ENCODE peak calls at places on chromosomes 4 and X, in six cellular contexts. M, V, R, W, N and H are unnamed samples.
A peak's percentile ranks its signal among the peaks of the same experiment; 100 is the strongest.

GRCh38 chr4:159101983-159102622 is 776 bp upstream of the RAPGEF2 start:
- DNase-seq in R (no peak), V (no peak), M (no peak), N (no peak), W (no peak), H (no peak)

GRCh38 chr4:134326866-134327265 is 125.3 kb upstream of the PABPC4L start:
- DNase-seq in W (no peak), N (no peak), M (no peak), R (no peak), V (no peak), H (no peak)

GRCh38 chr4:98662619-98663225 is 4.3 kb upstream of the TSPAN5 start:
- DNase-seq in M (peak; percentile 27), N (no peak), R (no peak), W (no peak), V (peak; percentile 89), H (no peak)

GRCh38 chr4:166882221-166882620 is 352.1 kb downstream of the SPOCK3 start:
- DNase-seq in W (no peak), R (no peak), N (no peak), V (no peak), M (no peak), H (no peak)

GRCh38 chrX:123736333-123736921 is 3.6 kb upstream of the THOC2 start:
- DNase-seq in W (peak; percentile 78), R (no peak), N (no peak), V (no peak), M (no peak), H (no peak)

GRCh38 chr4:169902658-169903345 is 123.4 kb downstream of the MFAP3L start:
- DNase-seq in N (no peak), M (no peak), V (no peak), W (no peak), R (no peak), H (no peak)

GRCh38 chr4:189206953-189207352 is 733.7 kb upstream of the FRG1 start:
- DNase-seq in V (no peak), R (no peak), N (no peak), W (no peak), M (no peak), H (no peak)

GRCh38 chrX:3175659-3176438 is 134.6 kb downstream of the ARSF start:
- DNase-seq in M (no peak), R (no peak), N (no peak), W (no peak), V (no peak), H (no peak)

GRCh38 chr4:10371869-10372471 is 85.3 kb downstream of the ZNF518B start:
- DNase-seq in V (no peak), N (no peak), M (no peak), W (peak; percentile 5), R (peak; percentile 6), H (no peak)

GRCh38 chr4:38868055-38868965 is 704 bp downstream of the FAM114A1 start:
- DNase-seq in W (no peak), V (no peak), R (no peak), M (no peak), N (peak; percentile 58), H (no peak)

GRCh38 chr4:41734366-41734765 is 14.2 kb downstream of the PHOX2B start:
- DNase-seq in M (no peak), N (no peak), V (no peak), W (no peak), R (no peak), H (no peak)

GRCh38 chr4:124738994-124739393 is 26.5 kb upstream of the ANKRD50 start:
- DNase-seq in M (no peak), N (no peak), R (no peak), V (no peak), W (no peak), H (no peak)

GRCh38 chr4:184284742-184285141 is 67.1 kb upstream of the ENPP6 start:
- DNase-seq in W (no peak), N (no peak), R (no peak), M (no peak), V (no peak), H (no peak)

GRCh38 chr4:75004755-75005668 is 72.1 kb downstream of the PARM1 start:
- DNase-seq in W (no peak), N (no peak), M (no peak), R (no peak), V (no peak), H (no peak)

GRCh38 chr4:96483308-96484030 is 643.6 kb downstream of the PDHA2 start:
- DNase-seq in W (no peak), R (no peak), N (no peak), V (no peak), M (no peak), H (no peak)

GRCh38 chr4:81166431-81166830 is 48.6 kb downstream of the PRKG2 start:
- DNase-seq in V (peak; percentile 33), N (no peak), R (no peak), W (no peak), M (no peak), H (no peak)

GRCh38 chr4:65450899-65451298 is 219.4 kb downstream of the EPHA5 start:
- DNase-seq in V (no peak), M (no peak), N (no peak), R (peak; percentile 46), W (no peak), H (no peak)

GRCh38 chrX:130165181-130165702 is 399 bp downstream of the AIFM1 start:
- DNase-seq in W (peak; percentile 16), M (no peak), R (no peak), V (no peak), N (no peak), H (no peak)

GRCh38 chrX:102651242-102651967 is at the start of gene GPRASP1:
- DNase-seq in N (peak; percentile 57), M (peak; percentile 60), R (no peak), V (no peak), W (peak; percentile 2), H (no peak)

GRCh38 chrX:130415201-130415600 is 13.4 kb downstream of the RBMX2 start:
- DNase-seq in M (no peak), N (no peak), W (no peak), V (no peak), R (no peak), H (no peak)

GRCh38 chr4:183347586-183347985 is 25.4 kb upstream of the CLDN24 start:
- DNase-seq in R (no peak), M (no peak), V (no peak), W (no peak), N (no peak), H (no peak)

GRCh38 chrX:147550217-147550616 is 361.5 kb upstream of the FMR1 start:
- DNase-seq in R (peak; percentile 46), V (no peak), M (no peak), N (no peak), W (no peak), H (no peak)

GRCh38 chrX:37871626-37872302 is 24.4 kb upstream of the DYNLT3 start:
- DNase-seq in W (peak; percentile 91), N (no peak), R (no peak), V (peak; percentile 85), M (no peak), H (no peak)

GRCh38 chr4:26576171-26576829 is 7.6 kb upstream of the TBC1D19 start:
- DNase-seq in R (no peak), N (no peak), V (no peak), M (no peak), W (peak; percentile 33), H (no peak)

GRCh38 chr4:119795986-119796578 is 167.5 kb upstream of the PDE5A start:
- DNase-seq in V (no peak), W (no peak), N (no peak), R (no peak), M (no peak), H (no peak)

GRCh38 chr4:8840816-8841455 is 30.7 kb downstream of the HMX1 start:
- DNase-seq in M (no peak), V (no peak), W (no peak), R (no peak), N (peak; percentile 35), H (no peak)

GRCh38 chrX:45709381-45709780 is 508.7 kb upstream of the DIPK2B start:
- DNase-seq in V (no peak), R (no peak), M (no peak), W (no peak), N (no peak), H (no peak)

GRCh38 chrX:118853596-118853995 is 30.0 kb downstream of the ZCCHC12 start:
- DNase-seq in N (no peak), W (no peak), V (no peak), R (no peak), M (no peak), H (no peak)

GRCh38 chr4:111108138-111108537 is 485.3 kb upstream of the PITX2 start:
- DNase-seq in V (peak; percentile 5), N (no peak), R (no peak), W (no peak), M (no peak), H (no peak)

GRCh38 chrX:110346681-110347080 is 12.0 kb upstream of the RTL9 start:
- DNase-seq in W (peak; percentile 16), V (no peak), N (no peak), M (no peak), R (no peak), H (no peak)
- TF ChIP-seq CTCF in W (peak; percentile 36), V (no peak), N (no peak), M (no peak), R (no peak), H (no peak)

GRCh38 chr4:115852767-115853091 is 739.3 kb upstream of the NDST4 start:
- DNase-seq in M (no peak), V (no peak), N (no peak), W (no peak), R (no peak), H (no peak)
- TF ChIP-seq CTCF in M (no peak), V (no peak), N (no peak), W (no peak), R (no peak), H (no peak)

DNA sequence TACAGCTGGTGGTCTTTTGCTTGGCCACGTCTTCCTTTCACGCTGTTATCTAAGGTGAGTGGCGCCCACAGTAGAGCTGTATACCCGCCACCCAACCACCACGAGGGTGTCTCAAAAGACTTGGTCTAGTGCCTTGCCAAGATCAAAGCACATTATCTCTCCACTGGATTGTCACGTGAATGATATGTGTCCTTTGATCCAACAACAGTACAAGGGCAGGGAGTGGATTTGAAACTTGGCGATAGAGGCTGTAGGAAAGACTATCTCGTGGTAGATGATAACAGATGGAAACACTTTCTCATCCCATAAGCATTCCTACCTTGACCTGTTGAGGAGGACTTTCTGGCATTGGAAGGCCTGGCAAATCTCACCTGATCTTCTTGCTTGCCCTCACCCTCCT is 37.7 kb upstream of the BCLAF3 start:
- DNase-seq in R (peak; percentile 72), W (no peak), N (no peak), M (no peak), V (no peak), H (no peak)
- TF ChIP-seq CTCF in R (no peak), W (no peak), N (no peak), M (no peak), V (no peak), H (no peak)

DNA sequence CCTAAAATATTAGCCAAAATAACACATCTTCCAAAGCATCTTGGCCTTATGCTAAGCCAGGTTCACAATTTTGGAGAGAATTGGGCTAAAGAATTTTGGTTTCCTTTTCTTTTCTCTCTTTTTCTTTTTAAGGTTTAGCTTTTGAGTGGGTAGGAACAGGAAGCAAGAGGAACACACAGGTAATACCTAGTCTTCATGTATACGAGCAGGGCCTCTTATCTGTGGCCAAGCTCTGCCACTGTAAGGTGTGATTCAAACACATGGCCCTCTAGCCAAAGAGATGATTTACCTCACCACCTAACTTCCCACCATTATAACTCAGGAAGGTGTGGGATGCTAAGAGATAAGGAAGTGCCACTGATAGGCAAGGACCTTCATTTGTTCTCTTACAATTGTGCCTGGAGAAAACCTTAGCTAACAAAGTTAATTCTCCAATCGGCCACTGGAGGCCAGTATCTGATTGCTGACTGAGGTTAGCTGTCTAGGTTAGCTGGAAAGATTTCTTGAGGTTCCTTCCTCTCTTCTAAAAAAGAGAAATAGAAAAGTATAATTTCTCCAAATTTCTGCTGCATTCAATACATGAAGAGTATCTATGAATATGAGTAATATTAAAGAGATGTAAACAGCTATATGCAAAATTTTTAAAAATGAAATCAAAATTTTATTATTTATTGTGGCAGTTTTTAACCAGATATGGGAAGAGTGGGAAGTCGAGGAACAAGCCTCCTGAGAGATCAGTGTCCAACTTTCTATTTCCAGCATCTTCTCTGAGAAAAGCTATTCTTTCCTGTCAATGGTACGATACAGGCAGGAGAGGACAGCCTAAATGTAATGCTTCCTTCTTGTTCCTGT is 30.1 kb upstream of the BBS7 start:
- DNase-seq in R (peak; percentile 57), W (peak; percentile 72), M (peak; percentile 35), N (no peak), V (peak; percentile 37), H (no peak)
- TF ChIP-seq CTCF in R (peak; percentile 78), W (peak; percentile 81), M (peak; percentile 81), N (peak; percentile 72), V (peak; percentile 83), H (no peak)